ENCODE peak calls at places on chromosomes 11 and 22, in seven cellular contexts. E, F, X, T, U, N and K are unnamed samples.

GRCh38 chr22:28395920-28396447 is 283.7 kb downstream of the TTC28 start:
- DNase-seq in X (no peak), T (peak; percentile 4), U (no peak), E (no peak), N (no peak), F (no peak), K (no peak)

GRCh38 chr11:97111559-97111958 is 721.7 kb downstream of the JRKL start:
- DNase-seq in T (no peak), X (no peak), F (no peak), E (no peak), U (no peak), N (peak; percentile 51), K (no peak)

GRCh38 chr11:79439430-79439892 is 1.4 kb downstream of the TENM4 start:
- DNase-seq in N (no peak), X (no peak), T (no peak), U (no peak), F (no peak), E (peak; percentile 30), K (no peak)

GRCh38 chr11:36452987-36453386 is 57.1 kb downstream of the TRAF6 start:
- DNase-seq in E (no peak), T (peak; percentile 57), X (no peak), N (no peak), U (no peak), F (no peak), K (no peak)

GRCh38 chr11:2445948-2446551 is 1.2 kb downstream of the KCNQ1 start:
- DNase-seq in T (no peak), X (no peak), F (peak; percentile 87), E (peak; percentile 71), U (no peak), N (peak; percentile 86), K (peak; percentile 47)

GRCh38 chr11:69970785-69971535 is 107.2 kb upstream of the ANO1 start:
- DNase-seq in N (no peak), F (no peak), T (no peak), E (no peak), U (no peak), X (no peak), K (no peak)

GRCh38 chr11:43908191-43908590 is 27.6 kb downstream of the ALKBH3 start:
- DNase-seq in U (no peak), T (no peak), X (no peak), E (no peak), N (no peak), F (no peak), K (no peak)

GRCh38 chr11:120020981-120021380 is 116.9 kb downstream of the TRIM29 start:
- DNase-seq in X (no peak), N (no peak), U (no peak), F (no peak), T (no peak), E (no peak), K (no peak)

GRCh38 chr11:113531575-113532451 is 56.6 kb upstream of the DRD2 start:
- DNase-seq in T (no peak), F (no peak), N (no peak), E (no peak), X (no peak), U (no peak), K (no peak)

GRCh38 chr11:68047437-68048290 is 8.8 kb downstream of the TCIRG1 start:
- DNase-seq in E (no peak), F (peak; percentile 51), U (no peak), T (no peak), N (no peak), X (no peak), K (no peak)

GRCh38 chr11:126113515-126113957 is 50.9 kb upstream of the CDON start:
- DNase-seq in T (peak; percentile 98), U (peak; percentile 90), F (peak; percentile 90), E (peak; percentile 96), X (peak; percentile 90), N (peak; percentile 93), K (peak; percentile 89)

GRCh38 chr22:43996981-43997265 is 27.2 kb upstream of the PARVB start:
- DNase-seq in E (no peak), N (no peak), F (no peak), U (no peak), X (no peak), T (no peak), K (no peak)

GRCh38 chr11:108220721-108221346 is 1.6 kb downstream of the NPAT start:
- DNase-seq in F (no peak), E (no peak), U (no peak), T (peak; percentile 9), N (no peak), X (no peak), K (no peak)

GRCh38 chr11:22666700-22667439 is 459 bp downstream of the GAS2 start:
- DNase-seq in U (peak; percentile 33), N (peak; percentile 77), T (no peak), X (no peak), F (peak; percentile 75), E (peak; percentile 50), K (peak; percentile 35)

GRCh38 chr22:28799834-28800307 is 498 bp downstream of the XBP1 start:
- DNase-seq in E (peak; percentile 71), F (peak; percentile 82), U (peak; percentile 71), T (peak; percentile 35), N (peak; percentile 91), X (peak; percentile 61), K (peak; percentile 83)

GRCh38 chr11:9130297-9130696 is 38.9 kb upstream of the SCUBE2 start:
- DNase-seq in E (no peak), X (no peak), T (no peak), F (no peak), N (no peak), U (no peak), K (no peak)

GRCh38 chr22:32823024-32823730 is 21.7 kb downstream of the TIMP3 start:
- DNase-seq in X (no peak), T (peak; percentile 29), N (no peak), F (peak; percentile 46), U (no peak), E (no peak), K (no peak)

DNA sequence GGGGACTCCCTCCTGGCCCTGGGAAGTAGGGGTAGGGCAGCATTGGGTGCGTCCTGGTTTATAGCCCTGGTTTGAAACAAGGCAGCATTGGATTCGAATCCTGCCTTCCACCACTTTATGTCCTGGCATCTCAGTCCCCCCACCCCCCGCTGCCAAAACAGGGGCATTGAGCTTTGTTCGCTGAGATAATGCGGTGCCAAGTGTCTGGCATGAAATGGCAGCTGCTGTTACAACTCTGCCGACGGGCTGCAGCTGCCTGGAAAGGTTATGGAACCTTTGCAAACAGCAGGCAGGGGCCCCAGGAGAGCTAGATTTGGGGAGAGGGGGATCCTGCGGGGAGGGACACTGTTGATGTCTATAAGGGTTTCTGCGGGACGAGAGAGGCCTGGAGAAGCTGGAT is 1.9 kb downstream of the TST start:
- DNase-seq in N (peak; percentile 59), U (no peak), E (no peak), X (no peak), T (no peak), F (no peak), K (peak; percentile 33)
- H3K4me1 ChIP-seq in N (peaks cover 6% of the 10 kb centered on the region), U (peaks cover 61% of the 10 kb centered on the region), E (peaks cover 66% of the 10 kb centered on the region), X (peaks cover 29% of the 10 kb centered on the region), T (peaks cover 9% of the 10 kb centered on the region), F (peaks cover 22% of the 10 kb centered on the region), K (peaks cover 58% of the 10 kb centered on the region)

GRCh38 chr11:19134004-19134403 is 17.0 kb downstream of the ZDHHC13 start:
- DNase-seq in X (no peak), F (no peak), U (no peak), E (no peak), N (no peak), T (no peak), K (no peak)
- H3K9me3 ChIP-seq in X (no peaks in the 10 kb centered on the region), F (no peaks in the 10 kb centered on the region), U (no peaks in the 10 kb centered on the region), E (no peaks in the 10 kb centered on the region), N (no peaks in the 10 kb centered on the region), T (no peaks in the 10 kb centered on the region), K (peaks cover 8% of the 10 kb centered on the region)

GRCh38 chr11:63903884-63904283 is 13.1 kb downstream of the RCOR2 start:
- DNase-seq in X (no peak), U (no peak), E (no peak), T (no peak), N (no peak), F (no peak), K (no peak)

GRCh38 chr11:63905179-63905578 is 11.8 kb downstream of the RCOR2 start:
- DNase-seq in X (no peak), U (no peak), E (no peak), T (no peak), N (no peak), F (no peak), K (no peak)

GRCh38 chr11:63904743-63905142 is 12.2 kb downstream of the RCOR2 start:
- DNase-seq in F (no peak), T (no peak), N (no peak), E (no peak), U (no peak), X (no peak), K (no peak)

GRCh38 chr11:63897459-63898156 is 19.4 kb downstream of the RCOR2 start:
- DNase-seq in X (no peak), U (no peak), E (no peak), N (no peak), F (no peak), T (no peak), K (no peak)

GRCh38 chr11:63901660-63902059 is 15.3 kb downstream of the RCOR2 start:
- DNase-seq in F (no peak), T (peak; percentile 41), E (no peak), U (no peak), X (no peak), N (no peak), K (no peak)
- TF ChIP-seq CTCF in F (no peak), T (peak; percentile 65), E (no peak), U (no peak), X (no peak), N (no peak), K (no peak)

DNA sequence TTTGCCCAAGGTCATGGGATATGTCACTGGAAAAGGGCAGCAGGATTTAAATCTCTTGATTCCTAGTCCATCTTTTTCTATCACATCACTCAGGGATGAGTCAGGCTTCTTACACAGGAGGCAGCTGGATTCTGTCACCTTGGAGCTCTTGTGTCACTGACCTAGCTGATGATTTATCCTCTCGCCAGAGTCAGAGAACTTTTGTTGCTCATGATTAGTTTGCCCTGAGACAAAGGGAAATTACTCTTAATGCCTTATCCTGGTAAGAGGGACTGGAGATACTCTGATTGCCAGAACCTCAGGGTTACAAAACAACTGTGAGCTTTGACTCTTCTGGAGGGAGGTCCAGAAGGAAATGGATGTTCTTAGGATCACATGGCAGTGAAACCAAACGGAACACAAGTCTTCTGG is 10.1 kb downstream of the COA4 start:
- DNase-seq in U (no peak), X (peak; percentile 34), T (peak; percentile 76), F (no peak), N (no peak), E (peak; percentile 79), K (no peak)
- H3K4me1 ChIP-seq in U (peaks cover 14% of the 10 kb centered on the region), X (peaks cover 2% of the 10 kb centered on the region), T (peaks cover 27% of the 10 kb centered on the region), F (no peaks in the 10 kb centered on the region), N (peaks cover 3% of the 10 kb centered on the region), E (peaks cover 36% of the 10 kb centered on the region), K (no peaks in the 10 kb centered on the region)

GRCh38 chr22:48902983-48903650 is 924.6 kb downstream of the BRD1 start:
- DNase-seq in N (no peak), X (no peak), U (no peak), T (no peak), F (no peak), E (no peak), K (no peak)

GRCh38 chr22:48907591-48907990 is 920.1 kb downstream of the BRD1 start:
- DNase-seq in E (no peak), X (no peak), U (no peak), T (no peak), F (no peak), N (no peak), K (no peak)

GRCh38 chr22:48902001-48902869 is 925.4 kb downstream of the BRD1 start:
- DNase-seq in E (no peak), U (no peak), T (no peak), N (no peak), F (no peak), X (no peak), K (no peak)

GRCh38 chr22:48906177-48906835 is 921.4 kb downstream of the BRD1 start:
- DNase-seq in X (no peak), T (no peak), U (no peak), E (no peak), F (no peak), N (no peak), K (no peak)

GRCh38 chr22:48905206-48905975 is 922.3 kb downstream of the BRD1 start:
- DNase-seq in E (no peak), T (no peak), F (no peak), U (no peak), N (no peak), X (no peak), K (no peak)
- H3K9me3 ChIP-seq in E (no peaks in the 10 kb centered on the region), T (no peaks in the 10 kb centered on the region), F (no peaks in the 10 kb centered on the region), U (no peaks in the 10 kb centered on the region), N (no peaks in the 10 kb centered on the region), X (no peaks in the 10 kb centered on the region), K (no peaks in the 10 kb centered on the region)